ENCODE peak calls at places on chromosome 4, in eight cellular contexts. L, O, W, I, J, T, P and Q are unnamed samples.
A peak's percentile ranks its signal among the peaks of the same experiment; 100 is the strongest.

GRCh38 chr4:140937866-140938265 is 181.7 kb upstream of the TBC1D9 start:
- DNase-seq in O (no peak), P (no peak), L (no peak), J (no peak), W (no peak), T (no peak), I (peak; percentile 90), Q (no peak)

GRCh38 chr4:140271553-140271952 is 101.9 kb upstream of the SCOC start:
- DNase-seq in W (no peak), O (no peak), L (no peak), J (no peak), P (no peak), I (no peak), T (no peak), Q (no peak)

GRCh38 chr4:47213539-47213938 is 182.2 kb downstream of the GABRB1 start:
- DNase-seq in L (no peak), J (no peak), I (no peak), O (no peak), P (no peak), T (no peak), W (no peak), Q (no peak)

GRCh38 chr4:141845901-141846300 is 209.5 kb downstream of the IL15 start:
- DNase-seq in T (no peak), L (no peak), O (no peak), W (no peak), I (no peak), P (no peak), J (no peak), Q (no peak)

GRCh38 chr4:61805237-61805636 is 605.1 kb downstream of the ADGRL3 start:
- DNase-seq in W (no peak), O (no peak), J (no peak), I (no peak), T (no peak), L (no peak), P (no peak), Q (no peak)

GRCh38 chr4:184170996-184171395 is 46.7 kb downstream of the ENPP6 start:
- DNase-seq in J (no peak), I (peak; percentile 20), W (no peak), T (no peak), O (no peak), P (no peak), L (no peak), Q (no peak)

GRCh38 chr4:141541851-141542250 is 94.5 kb upstream of the IL15 start:
- DNase-seq in O (no peak), I (peak; percentile 36), J (no peak), L (peak; percentile 65), T (no peak), P (no peak), W (no peak), Q (no peak)

GRCh38 chr4:80521438-80521837 is 185.9 kb downstream of the CFAP299 start:
- DNase-seq in I (no peak), W (no peak), T (no peak), J (no peak), L (no peak), O (no peak), P (no peak), Q (no peak)

GRCh38 chr4:80812145-80812544 is 218.4 kb upstream of the BMP3 start:
- DNase-seq in J (no peak), O (no peak), L (no peak), I (no peak), T (no peak), P (no peak), W (no peak), Q (no peak)

GRCh38 chr4:54661686-54662085 is 3.9 kb downstream of the KIT start:
- DNase-seq in L (peak; percentile 80), W (no peak), P (no peak), O (no peak), I (peak; percentile 84), J (no peak), T (no peak), Q (no peak)

GRCh38 chr4:94068712-94069111 is 139.0 kb upstream of the SMARCAD1 start:
- DNase-seq in T (no peak), J (no peak), I (no peak), W (no peak), L (no peak), O (no peak), P (no peak), Q (no peak)

GRCh38 chr4:73613130-73613529 is 7.1 kb downstream of the RASSF6 start:
- DNase-seq in O (no peak), I (no peak), J (no peak), T (no peak), L (no peak), P (no peak), W (no peak), Q (no peak)